ENCODE peak calls at places on chromosome 11, in nine cellular contexts. E, U, I, T, N, O, F, M and C are unnamed samples.

GRCh38 chr11:78171951-78172350 is 16.5 kb downstream of the KCTD21 start:
- DNase-seq in I (no peak), F (no peak), E (no peak), M (no peak), U (no peak), N (no peak), O (no peak), T (no peak), C (no peak)

GRCh38 chr11:103948331-103948730 is 88.1 kb upstream of the DDI1 start:
- DNase-seq in N (no peak), F (no peak), U (no peak), T (no peak), O (no peak), E (no peak), M (no peak), I (no peak), C (no peak)

GRCh38 chr11:61481806-61482205 is 26.7 kb upstream of the LRRC10B start:
- DNase-seq in T (no peak), N (no peak), U (no peak), I (no peak), F (no peak), E (no peak), O (no peak), M (peak; percentile 78), C (no peak)

GRCh38 chr11:65069217-65069616 is 10.9 kb upstream of the NAALADL1 start:
- DNase-seq in E (peak; percentile 34), T (peak; percentile 40), O (no peak), M (no peak), I (peak; percentile 15), N (no peak), U (no peak), F (no peak), C (peak; percentile 56)

GRCh38 chr11:113131036-113131775 is 170.0 kb downstream of the NCAM1 start:
- DNase-seq in E (no peak), T (no peak), N (no peak), U (no peak), F (no peak), O (no peak), I (no peak), M (no peak), C (no peak)

GRCh38 chr11:76744186-76745058 is 38.7 kb upstream of the TSKU start:
- DNase-seq in T (peak; percentile 28), N (no peak), M (no peak), I (no peak), E (no peak), O (no peak), F (no peak), U (no peak), C (no peak)

GRCh38 chr11:17812286-17813187 is 78.0 kb downstream of the KCNC1 start:
- DNase-seq in T (no peak), M (no peak), N (no peak), U (no peak), E (no peak), I (no peak), F (no peak), O (no peak), C (no peak)

GRCh38 chr11:69202511-69203221 is 46.9 kb downstream of the SMIM38 start:
- DNase-seq in E (no peak), T (no peak), F (no peak), M (no peak), I (no peak), N (no peak), O (no peak), U (no peak), C (no peak)

GRCh38 chr11:43947815-43948214 is 5.4 kb downstream of the C11orf96 start:
- DNase-seq in N (no peak), U (no peak), E (no peak), M (no peak), F (no peak), O (no peak), I (no peak), T (no peak), C (no peak)

GRCh38 chr11:134257101-134257500 is 3.7 kb downstream of the ACAD8 start:
- DNase-seq in I (no peak), M (no peak), T (no peak), O (no peak), F (no peak), U (no peak), N (no peak), E (no peak), C (no peak)

GRCh38 chr11:12979928-12980689 is 29.0 kb upstream of the RASSF10 start:
- DNase-seq in T (no peak), N (no peak), O (no peak), U (no peak), M (no peak), F (no peak), E (peak; percentile 55), I (no peak), C (no peak)

GRCh38 chr11:68575025-68575665 is 109.2 kb upstream of the GAL start:
- DNase-seq in N (no peak), I (no peak), U (no peak), M (no peak), O (no peak), T (no peak), F (no peak), E (no peak), C (no peak)

GRCh38 chr11:87187930-87188329 is 150.2 kb downstream of the TMEM135 start:
- DNase-seq in F (no peak), I (no peak), M (no peak), O (no peak), U (no peak), E (no peak), N (no peak), T (no peak), C (no peak)

GRCh38 chr11:114099392-114100178 is 40.1 kb downstream of the ZBTB16 start:
- DNase-seq in I (no peak), T (peak; percentile 39), M (no peak), F (no peak), O (no peak), E (peak; percentile 61), U (peak; percentile 52), N (no peak), C (no peak)

GRCh38 chr11:127620660-127621059 is 620.1 kb upstream of the KIRREL3 start:
- DNase-seq in U (peak; percentile 38), F (no peak), T (peak; percentile 49), N (no peak), I (no peak), O (no peak), E (peak; percentile 14), M (no peak), C (no peak)

GRCh38 chr11:129949976-129950318 is 52.7 kb downstream of the PRDM10 start:
- DNase-seq in N (no peak), O (no peak), I (no peak), F (no peak), E (no peak), T (peak; percentile 5), M (no peak), U (no peak), C (no peak)

GRCh38 chr11:8776209-8776608 is 93.6 kb downstream of the RPL27A start:
- DNase-seq in N (no peak), T (no peak), U (no peak), F (no peak), M (no peak), I (no peak), E (no peak), O (no peak), C (no peak)

GRCh38 chr11:5831196-5831829 is 10.4 kb downstream of the OR52E6 start:
- DNase-seq in F (no peak), T (no peak), N (no peak), M (no peak), E (no peak), U (no peak), I (no peak), O (no peak), C (no peak)

GRCh38 chr11:111982019-111982464 is 43.2 kb upstream of the DLAT start:
- DNase-seq in U (peak; percentile 56), I (peak; percentile 55), N (no peak), O (peak; percentile 31), F (peak; percentile 71), M (peak; percentile 63), E (no peak), T (peak; percentile 60), C (peak; percentile 33)

GRCh38 chr11:45603930-45604682 is 61.3 kb downstream of the CHST1 start:
- DNase-seq in I (no peak), N (no peak), M (no peak), T (no peak), E (no peak), O (no peak), U (no peak), F (no peak), C (no peak)

GRCh38 chr11:864118-864827 is 21.6 kb downstream of the TSPAN4 start:
- DNase-seq in F (no peak), N (no peak), E (no peak), U (no peak), O (no peak), M (no peak), T (no peak), I (no peak), C (no peak)

GRCh38 chr11:64970731-64971151 is 1.2 kb downstream of the MAJIN start:
- DNase-seq in O (no peak), T (no peak), M (no peak), N (no peak), E (no peak), F (no peak), I (peak; percentile 2), U (no peak), C (no peak)

GRCh38 chr11:108614086-108614485 is 20.5 kb upstream of the EXPH5 start:
- DNase-seq in U (no peak), I (no peak), E (no peak), N (no peak), O (no peak), T (no peak), F (no peak), M (no peak), C (no peak)

GRCh38 chr11:68589817-68590216 is 94.5 kb upstream of the GAL start:
- DNase-seq in M (no peak), I (no peak), N (no peak), F (no peak), O (no peak), U (no peak), T (no peak), E (no peak), C (no peak)

GRCh38 chr11:47177846-47178245 is 1.2 kb upstream of the ARFGAP2 start:
- DNase-seq in O (no peak), N (no peak), M (no peak), T (no peak), F (no peak), E (no peak), U (no peak), I (no peak), C (no peak)

GRCh38 chr11:129224538-129224937 is 32.4 kb upstream of the ARHGAP32 start:
- DNase-seq in I (no peak), U (no peak), O (no peak), M (no peak), T (peak; percentile 28), N (no peak), F (no peak), E (no peak), C (no peak)

GRCh38 chr11:34652191-34652958 is 31.5 kb downstream of the EHF start:
- DNase-seq in F (no peak), E (peak; percentile 64), I (no peak), N (no peak), M (no peak), O (no peak), T (peak; percentile 39), U (no peak), C (no peak)

GRCh38 chr11:44575288-44575672 is 9.8 kb downstream of the CD82 start:
- DNase-seq in F (no peak), U (peak; percentile 54), E (no peak), O (no peak), T (peak; percentile 69), I (peak; percentile 64), M (no peak), N (no peak), C (no peak)

GRCh38 chr11:105130189-105130813 is 9.3 kb downstream of the CARD18 start:
- DNase-seq in E (no peak), M (no peak), O (no peak), T (peak; percentile 48), F (no peak), I (no peak), N (no peak), U (no peak), C (no peak)

GRCh38 chr11:7536102-7536501 is 22.3 kb downstream of the PPFIBP2 start:
- DNase-seq in O (no peak), E (no peak), T (no peak), M (peak; percentile 45), N (no peak), I (no peak), U (no peak), F (no peak), C (no peak)

GRCh38 chr11:69106124-69106811 is 49.5 kb upstream of the SMIM38 start:
- DNase-seq in T (no peak), O (no peak), N (no peak), E (no peak), F (no peak), I (no peak), U (no peak), M (no peak), C (no peak)